ENCODE peak calls at places on chromosomes 7 and 10, in seven cellular contexts. M, T, B, N, S, F and Y are unnamed samples.

GRCh38 chr7:23967949-23968599 is 258.1 kb downstream of the STK31 start:
- DNase-seq in F (no peak), N (no peak), T (no peak), B (no peak), M (no peak), S (no peak), Y (no peak)

GRCh38 chr10:112624546-112625048 is 177.6 kb downstream of the VTI1A start:
- DNase-seq in S (no peak), B (no peak), T (no peak), N (no peak), F (no peak), M (no peak), Y (no peak)

GRCh38 chr10:121027390-121027789 is 176.2 kb downstream of the WDR11 start:
- DNase-seq in B (no peak), T (no peak), M (no peak), N (no peak), F (no peak), S (peak), Y (no peak)

GRCh38 chr10:79066460-79067240 is 2.1 kb upstream of the ZMIZ1 start:
- DNase-seq in T (no peak), M (no peak), N (no peak), S (peak), B (peak), F (peak), Y (peak)

GRCh38 chr10:2111936-2112335 is 374.6 kb upstream of the ADARB2 start:
- DNase-seq in B (peak), T (peak), M (no peak), S (no peak), N (no peak), F (no peak), Y (no peak)

GRCh38 chr10:8365935-8366911 is 311.7 kb downstream of the GATA3 start:
- DNase-seq in N (no peak), T (no peak), B (peak), F (no peak), S (no peak), M (no peak), Y (no peak)

GRCh38 chr10:103620357-103620749 is 126.8 kb downstream of the NEURL1 start:
- DNase-seq in F (no peak), N (no peak), S (no peak), M (no peak), T (no peak), B (no peak), Y (no peak)

GRCh38 chr10:122140941-122141623 is 130.0 kb upstream of the BTBD16 start:
- DNase-seq in F (peak), S (peak), M (peak), B (peak), N (peak), T (peak), Y (peak)

GRCh38 chr10:17409170-17409733 is 45.1 kb downstream of the ST8SIA6 start:
- DNase-seq in M (no peak), N (no peak), S (no peak), B (peak), T (no peak), F (no peak), Y (no peak)

GRCh38 chr10:77987671-77988070 is 41.6 kb downstream of the POLR3A start:
- DNase-seq in N (no peak), B (no peak), M (no peak), F (no peak), T (no peak), S (no peak), Y (no peak)

GRCh38 chr7:86947956-86948355 is 111.5 kb downstream of the ELAPOR2 start:
- DNase-seq in B (no peak), M (no peak), S (no peak), F (no peak), N (no peak), T (no peak), Y (no peak)

GRCh38 chr7:146926833-146927232 is 810.2 kb downstream of the CNTNAP2 start:
- DNase-seq in M (no peak), T (no peak), B (no peak), F (no peak), S (no peak), N (no peak), Y (no peak)

GRCh38 chr7:7761340-7761973 is 43.0 kb upstream of the RPA3 start:
- DNase-seq in N (no peak), F (no peak), M (no peak), S (no peak), B (peak), T (no peak), Y (no peak)

GRCh38 chr10:45235823-45236222 is 79.6 kb downstream of the OR13A1 start:
- DNase-seq in S (no peak), F (no peak), N (no peak), B (no peak), M (no peak), T (peak), Y (no peak)

GRCh38 chr10:1543596-1543995 is 193.7 kb downstream of the ADARB2 start:
- DNase-seq in N (no peak), F (no peak), T (no peak), S (peak), B (no peak), M (no peak), Y (no peak)

GRCh38 chr7:136953386-136953785 is 84.9 kb downstream of the CHRM2 start:
- DNase-seq in N (no peak), M (no peak), B (no peak), F (no peak), T (no peak), S (no peak), Y (no peak)

GRCh38 chr10:71975087-71975890 is 11.1 kb downstream of the CHST3 start:
- DNase-seq in T (no peak), B (no peak), M (no peak), N (peak), S (peak), F (peak), Y (no peak)

GRCh38 chr10:124313374-124313773 is 105.3 kb downstream of the OAT start:
- DNase-seq in F (no peak), M (peak), N (no peak), S (no peak), T (no peak), B (no peak), Y (no peak)

GRCh38 chr7:138616085-138616484 is 85.1 kb downstream of the SVOPL start:
- DNase-seq in N (no peak), B (no peak), T (no peak), M (no peak), S (no peak), F (no peak), Y (no peak)

GRCh38 chr7:114924066-114924712 is 2.3 kb downstream of the MDFIC start:
- DNase-seq in M (no peak), F (no peak), T (no peak), S (no peak), N (no peak), B (no peak), Y (no peak)

GRCh38 chr7:114923403-114923713 is 1.5 kb downstream of the MDFIC start:
- DNase-seq in F (no peak), M (no peak), B (no peak), S (no peak), N (no peak), T (no peak), Y (no peak)

GRCh38 chr7:114922151-114922651 is 307 bp downstream of the MDFIC start:
- DNase-seq in M (no peak), S (peak), T (no peak), B (peak), F (peak), N (peak), Y (peak)

GRCh38 chr7:114921636-114922150 is at the start of gene MDFIC:
- DNase-seq in F (peak), B (peak), T (no peak), M (no peak), S (no peak), N (peak), Y (peak)

GRCh38 chr7:114922652-114923402 is 933 bp downstream of the MDFIC start:
- DNase-seq in S (peak), M (no peak), T (no peak), F (peak), N (peak), B (peak), Y (peak)
- TF ChIP-seq POLR2A in S (no peak), M (peak), T (no peak), F (no peak), N (no peak), B (peak), Y (no peak)

GRCh38 chr10:132883391-132883881 is 58.9 kb downstream of the CFAP46 start:
- DNase-seq in M (peak), F (peak), S (peak), B (no peak), T (no peak), N (no peak), Y (no peak)

GRCh38 chr10:132884041-132884440 is 58.3 kb downstream of the CFAP46 start:
- DNase-seq in F (peak), M (peak), T (no peak), N (no peak), B (no peak), S (peak), Y (peak)

GRCh38 chr10:132886211-132887099 is 55.9 kb downstream of the CFAP46 start:
- DNase-seq in M (peak), N (peak), T (no peak), S (peak), B (peak), F (peak), Y (peak)

GRCh38 chr10:132885451-132886210 is 56.7 kb downstream of the CFAP46 start:
- DNase-seq in S (peak), F (peak), M (peak), B (no peak), T (no peak), N (peak), Y (no peak)

DNA sequence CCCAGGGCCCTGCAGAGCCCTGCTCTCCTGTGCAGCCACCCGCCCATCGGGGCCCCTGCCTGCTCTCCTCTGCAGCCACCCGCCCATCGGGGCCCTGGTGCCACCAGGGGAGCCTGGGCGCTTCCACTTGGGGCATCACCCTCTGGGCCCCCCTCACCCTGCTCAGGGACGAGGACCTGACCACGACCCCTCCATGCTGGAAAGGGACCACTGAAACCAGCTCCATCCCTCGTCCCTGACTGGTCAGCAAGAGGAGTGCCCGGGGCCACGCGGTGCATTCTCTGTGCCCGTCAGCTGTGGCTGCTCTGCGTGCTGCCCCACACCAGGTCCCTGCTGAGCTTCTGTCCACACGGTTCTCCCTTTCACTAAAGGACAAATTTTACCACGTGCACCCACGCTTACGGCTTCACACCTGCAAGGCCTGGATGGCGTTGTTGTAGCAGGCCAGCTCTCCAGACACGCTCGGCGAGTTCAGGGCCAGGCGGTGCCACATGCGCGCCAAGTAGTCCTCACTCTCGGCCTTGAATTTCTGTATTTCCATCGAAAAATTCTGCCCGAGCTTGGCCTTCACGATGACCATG is 57.6 kb downstream of the CFAP46 start:
- DNase-seq in S (peak), B (no peak), M (peak), T (no peak), N (no peak), F (peak), Y (no peak)
- TF ChIP-seq EP300 in S (no peak), B (no peak), M (no peak), T (no peak), N (no peak), F (no peak), Y (no peak)

DNA sequence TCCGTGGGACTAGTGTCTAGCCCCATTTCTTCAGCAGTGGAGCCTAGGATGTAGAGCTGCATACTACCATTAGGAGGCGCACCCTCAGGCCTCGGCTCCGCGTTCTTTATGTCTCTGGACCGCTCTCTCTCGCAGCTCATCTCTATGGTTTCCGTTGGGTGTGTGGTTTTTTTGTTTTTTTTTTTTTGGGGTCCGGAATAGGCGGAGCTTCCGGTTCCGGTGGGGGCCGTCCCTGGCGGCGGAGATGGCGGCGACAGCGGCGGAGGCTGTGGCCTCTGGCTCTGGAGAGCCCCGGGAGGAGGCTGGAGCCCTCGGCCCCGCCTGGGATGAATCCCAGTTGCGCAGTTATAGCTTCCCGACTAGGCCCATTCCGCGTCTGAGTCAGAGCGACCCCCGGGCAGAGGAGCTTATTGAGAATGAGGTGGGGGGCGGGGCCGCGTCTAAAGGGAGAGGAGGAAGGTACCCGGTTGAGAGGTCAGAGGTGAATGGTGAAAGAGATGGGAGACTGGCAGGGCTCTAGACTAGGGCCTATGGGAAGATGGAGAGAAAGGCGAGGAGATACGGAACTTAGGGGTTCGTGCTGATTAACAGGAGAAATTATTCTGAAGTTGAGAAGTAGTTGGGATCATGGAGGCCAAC is at the start of gene HIF1AN:
- DNase-seq in T (peak), S (peak), M (peak), B (peak), N (peak), F (peak), Y (peak)
- TF ChIP-seq POLR2A in T (peak), S (peak), M (peak), B (peak), N (peak), F (peak), Y (peak)

GRCh38 chr7:121083790-121084251 is 95.3 kb downstream of the CPED1 start:
- DNase-seq in N (no peak), F (no peak), M (no peak), T (no peak), B (no peak), S (no peak), Y (no peak)

GRCh38 chr7:121083138-121083789 is 94.8 kb downstream of the CPED1 start:
- DNase-seq in N (no peak), T (no peak), S (no peak), M (no peak), B (no peak), F (no peak), Y (no peak)

GRCh38 chr7:121084256-121084655 is 95.7 kb downstream of the CPED1 start:
- DNase-seq in F (no peak), T (no peak), S (no peak), B (no peak), M (no peak), N (no peak), Y (no peak)

GRCh38 chr7:121085922-121086321 is 97.4 kb downstream of the CPED1 start:
- DNase-seq in B (no peak), N (no peak), F (no peak), M (no peak), S (no peak), T (no peak), Y (no peak)

DNA sequence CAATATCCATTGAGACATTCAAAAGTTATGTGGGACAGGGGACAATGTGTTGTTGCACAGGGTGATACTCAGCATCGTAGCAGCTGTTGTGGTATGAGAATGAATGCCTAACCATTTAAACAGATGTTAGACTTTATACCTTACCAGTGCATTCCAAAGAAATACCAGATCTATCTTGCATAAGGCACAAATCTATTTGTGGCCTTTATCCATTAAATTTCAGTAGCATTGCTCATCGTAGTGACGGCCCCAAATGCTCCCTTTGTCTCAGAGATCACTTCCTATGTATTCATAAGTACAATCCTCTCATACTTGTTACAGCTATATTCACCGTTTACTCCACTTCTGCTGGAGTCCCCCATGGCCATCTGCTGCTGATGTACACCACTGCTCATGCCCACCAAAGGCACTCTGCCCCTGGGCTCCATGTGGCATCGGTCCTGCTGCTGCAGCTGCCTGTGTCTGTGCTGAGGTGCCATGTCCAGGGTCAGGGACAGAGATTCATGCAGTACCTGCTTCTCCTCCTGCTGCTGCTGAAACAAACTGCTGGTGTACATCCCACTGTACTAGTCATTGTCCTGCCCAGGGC is 96.3 kb downstream of the CPED1 start:
- DNase-seq in M (no peak), N (no peak), B (peak), S (no peak), F (no peak), T (no peak), Y (no peak)
- TF ChIP-seq EP300 in M (no peak), N (no peak), B (no peak), S (no peak), F (no peak), T (no peak), Y (no peak)